ENCODE peak calls at places on chromosomes 4 and X, in six cellular contexts. T, R, K, D, S and V are unnamed samples.

GRCh38 chrX:134948333-134949241 is 42.2 kb upstream of the SMIM10 start:
- DNase-seq in S (peak), D (no peak), R (peak), K (no peak), T (no peak), V (no peak)

GRCh38 chrX:7024850-7025249 is 122.7 kb upstream of the STS start:
- DNase-seq in S (no peak), D (no peak), T (no peak), R (no peak), K (no peak), V (no peak)

GRCh38 chrX:130118941-130119640 is 8.8 kb upstream of the ELF4 start:
- DNase-seq in S (peak), D (no peak), T (no peak), K (no peak), R (peak), V (no peak)

GRCh38 chr4:111066447-111066846 is 443.6 kb upstream of the PITX2 start:
- DNase-seq in R (no peak), T (no peak), K (no peak), S (peak), D (no peak), V (no peak)

GRCh38 chrX:16892504-16893362 is 22.6 kb upstream of the RBBP7 start:
- DNase-seq in T (peak), S (peak), D (peak), R (peak), K (peak), V (peak)

GRCh38 chr4:168710353-168710946 is 213.6 kb downstream of the PALLD start:
- DNase-seq in K (peak), R (peak), S (peak), T (no peak), D (no peak), V (peak)

GRCh38 chrX:16666541-16666940 is 16.6 kb downstream of the S100G start:
- DNase-seq in K (no peak), R (peak), S (peak), T (no peak), D (peak), V (peak)

GRCh38 chrX:17007134-17007768 is 60.8 kb downstream of the REPS2 start:
- DNase-seq in D (peak), T (no peak), S (peak), R (peak), K (peak), V (peak)

GRCh38 chr4:83431200-83431599 is 24.4 kb downstream of the HELQ start:
- DNase-seq in K (no peak), D (no peak), S (no peak), T (no peak), R (no peak), V (no peak)

GRCh38 chr4:184262901-184263300 is 45.2 kb upstream of the ENPP6 start:
- DNase-seq in K (no peak), R (no peak), T (no peak), S (peak), D (no peak), V (peak)